ENCODE peak calls at places on chromosomes 4 and X, in seven cellular contexts. M is SK-N-SH, E is K562, S is HCT116, R is HepG2, O is GM12878, L is H1. B is an unnamed sample.

GRCh38 chr4:156933633-156934258 is 37.9 kb downstream of the PDGFC start:
- DNase-seq in S (peak; percentile 32), E (no peak), L (no peak), M (no peak), R (peak; percentile 58), O (no peak), B (no peak)

GRCh38 chrX:15434205-15434604 is 50.0 kb upstream of the VEGFD start:
- DNase-seq in L (no peak), R (no peak), M (no peak), S (no peak), E (no peak), O (no peak), B (no peak)

GRCh38 chr4:8761824-8762205 is 109.8 kb downstream of the HMX1 start:
- DNase-seq in R (no peak), L (no peak), S (no peak), E (no peak), M (no peak), O (no peak), B (no peak)

GRCh38 chr4:120452006-120452405 is 385.4 kb upstream of the MAD2L1 start:
- DNase-seq in E (no peak), S (no peak), R (no peak), M (no peak), L (no peak), O (no peak), B (no peak)

GRCh38 chr4:17068396-17068795 is 170.0 kb upstream of the LDB2 start:
- DNase-seq in S (no peak), O (no peak), R (no peak), M (no peak), L (no peak), E (no peak), B (no peak)

GRCh38 chr4:118842055-118842454 is 6.1 kb upstream of the SEC24D start:
- DNase-seq in R (no peak), M (no peak), O (no peak), E (no peak), L (no peak), S (peak; percentile 68), B (no peak)

GRCh38 chr4:3115637-3116300 is 41.3 kb downstream of the HTT start:
- DNase-seq in E (no peak), S (no peak), M (no peak), O (no peak), L (no peak), R (no peak), B (no peak)

GRCh38 chr4:31094474-31094873 is 374.3 kb downstream of the PCDH7 start:
- DNase-seq in L (no peak), R (no peak), E (no peak), S (no peak), O (no peak), M (peak; percentile 30), B (no peak)

GRCh38 chrX:129984196-129984962 is 1.9 kb downstream of the BCORL1 start:
- DNase-seq in L (no peak), M (peak; percentile 86), R (no peak), E (peak; percentile 73), O (no peak), S (no peak), B (no peak)

GRCh38 chr4:109560687-109561452 is 824 bp downstream of the MCUB start:
- DNase-seq in E (peak; percentile 23), M (peak; percentile 53), O (peak; percentile 80), R (no peak), S (no peak), L (no peak), B (no peak)

GRCh38 chr4:72858328-72858727 is 211.2 kb downstream of the COX18 start:
- DNase-seq in S (no peak), L (no peak), E (no peak), M (no peak), O (no peak), R (no peak), B (no peak)

GRCh38 chr4:156677136-156677535 is 294.5 kb downstream of the PDGFC start:
- DNase-seq in O (no peak), R (peak; percentile 38), L (peak; percentile 2), S (peak; percentile 64), E (peak; percentile 11), M (peak; percentile 22), B (peak; percentile 6)

GRCh38 chr4:1723131-1723801 is 1.9 kb downstream of the TACC3 start:
- DNase-seq in O (no peak), M (no peak), R (no peak), S (no peak), L (no peak), E (no peak), B (no peak)

GRCh38 chrX:17560385-17560784 is 176.9 kb upstream of the SCML1 start:
- DNase-seq in R (no peak), M (no peak), O (no peak), L (no peak), S (no peak), E (no peak), B (no peak)

GRCh38 chrX:147910607-147911006 is 1.1 kb upstream of the FMR1 start:
- DNase-seq in R (no peak), S (no peak), O (no peak), M (no peak), E (no peak), L (no peak), B (no peak)

GRCh38 chr4:149752729-149753128 is 62.9 kb downstream of the IQCM start:
- DNase-seq in L (no peak), M (no peak), R (no peak), O (no peak), E (no peak), S (no peak), B (no peak)

GRCh38 chrX:39811391-39811790 is 286.4 kb downstream of the BCOR start:
- DNase-seq in O (no peak), E (peak; percentile 16), S (no peak), M (no peak), R (no peak), L (no peak), B (no peak)

GRCh38 chr4:24510091-24510490 is 74.3 kb downstream of the DHX15 start:
- DNase-seq in O (no peak), S (no peak), L (no peak), R (no peak), E (no peak), M (no peak), B (no peak)

GRCh38 chr4:38189445-38189844 is 229.2 kb downstream of the PTTG2 start:
- DNase-seq in R (peak; percentile 65), S (peak; percentile 90), L (no peak), E (no peak), M (no peak), O (no peak), B (no peak)

GRCh38 chr4:20370284-20370683 is 118.6 kb downstream of the SLIT2 start:
- DNase-seq in O (no peak), M (no peak), R (no peak), E (no peak), S (no peak), L (no peak), B (no peak)

GRCh38 chr4:21476753-21477152 is 471.8 kb downstream of the KCNIP4 start:
- DNase-seq in M (no peak), L (peak; percentile 9), E (no peak), R (peak; percentile 2), O (no peak), S (no peak), B (peak; percentile 56)

GRCh38 chr4:101306225-101306624 is 41.1 kb downstream of the PPP3CA start:
- DNase-seq in O (no peak), E (no peak), M (no peak), S (no peak), L (no peak), R (no peak), B (no peak)

GRCh38 chr4:5532100-5532499 is 176.3 kb downstream of the EVC2 start:
- DNase-seq in M (no peak), E (no peak), S (no peak), O (no peak), R (no peak), L (no peak), B (no peak)

GRCh38 chr4:5528108-5528507 is 180.3 kb downstream of the EVC2 start:
- DNase-seq in S (no peak), R (no peak), L (no peak), E (no peak), M (no peak), O (no peak), B (no peak)

GRCh38 chr4:5524900-5525299 is 183.5 kb downstream of the EVC2 start:
- DNase-seq in S (no peak), M (peak; percentile 32), L (no peak), O (no peak), R (no peak), E (no peak), B (no peak)

GRCh38 chr4:5524451-5524850 is 183.9 kb downstream of the EVC2 start:
- DNase-seq in R (no peak), O (no peak), S (no peak), L (no peak), E (no peak), M (no peak), B (no peak)

GRCh38 chr4:5526070-5526831 is 182.1 kb downstream of the EVC2 start:
- DNase-seq in L (no peak), R (no peak), M (no peak), O (no peak), E (no peak), S (no peak), B (no peak)
- TF ChIP-seq YY1 in L (no peak), R (no peak), M (no peak), O (no peak), E (no peak), S (no peak), B (no peak)

DNA sequence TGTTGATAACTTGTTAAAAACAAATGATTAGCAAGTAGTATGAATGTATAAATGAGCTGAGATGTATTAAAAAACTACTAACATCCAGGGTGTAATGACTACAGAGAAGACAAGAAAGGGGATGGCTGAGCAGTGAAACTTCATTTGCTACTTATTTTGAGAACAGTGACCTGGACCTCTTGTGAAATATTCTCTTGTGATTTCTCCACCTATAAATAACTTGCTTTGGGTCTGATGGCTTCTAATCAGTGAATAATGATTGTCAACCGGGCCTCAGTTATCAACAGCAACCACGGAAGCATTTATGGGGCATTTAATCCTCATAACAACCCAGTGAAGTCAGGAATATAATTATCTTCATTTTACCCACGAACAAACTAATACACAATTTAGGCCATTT is 154.2 kb upstream of the HAND2 start:
- DNase-seq in S (no peak), O (no peak), L (no peak), E (no peak), R (no peak), M (no peak), B (no peak)
- H3K27me3 ChIP-seq in S (peaks cover 28% of the 10 kb centered on the region), O (no peaks in the 10 kb centered on the region), L (no peaks in the 10 kb centered on the region), E (no peaks in the 10 kb centered on the region), R (no peaks in the 10 kb centered on the region), M (no peaks in the 10 kb centered on the region), B (no peaks in the 10 kb centered on the region)

DNA sequence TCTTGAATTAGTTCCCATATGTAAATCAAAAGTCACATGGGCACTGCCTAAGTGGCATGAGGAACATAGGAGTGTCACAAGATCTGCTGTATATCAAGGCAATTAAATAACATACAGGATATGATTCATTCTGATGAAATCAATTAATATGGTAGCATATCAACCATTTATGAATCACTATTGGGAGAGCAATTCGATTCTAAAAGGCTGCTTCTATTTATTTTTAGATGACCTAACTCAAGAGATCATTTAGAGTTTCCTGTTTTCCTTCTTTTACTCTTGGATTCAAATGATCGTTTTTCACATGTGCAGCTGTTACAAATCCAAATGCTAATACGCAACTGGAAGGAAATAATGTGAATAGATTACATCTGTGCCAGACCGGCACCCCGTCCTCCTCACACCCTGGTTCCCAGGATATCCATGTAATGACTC is 81.9 kb downstream of the HCCS start:
- DNase-seq in O (no peak), S (no peak), R (no peak), E (no peak), M (no peak), L (no peak), B (no peak)
- TF ChIP-seq YY1 in O (no peak), S (no peak), R (no peak), E (no peak), M (no peak), L (no peak), B (no peak)

GRCh38 chrX:106014119-106014775 is 24.3 kb downstream of the SERPINA7 start:
- DNase-seq in L (no peak), R (no peak), M (no peak), S (no peak), O (no peak), E (no peak), B (no peak)
- H3K27me3 ChIP-seq in L (no peaks in the 10 kb centered on the region), R (no peaks in the 10 kb centered on the region), M (no peaks in the 10 kb centered on the region), S (no peaks in the 10 kb centered on the region), O (no peaks in the 10 kb centered on the region), E (no peaks in the 10 kb centered on the region), B (no peaks in the 10 kb centered on the region)